ENCODE peak calls at places on chromosomes 5 and 9, in ten cellular contexts. T, S, J, L, C, B, Q, I, U and P are unnamed samples.

GRCh38 chr5:52840286-52841050 is 52.8 kb downstream of the ITGA1 start:
- DNase-seq in S (no peak), U (no peak), T (no peak), C (peak; percentile 33), L (peak; percentile 88), Q (peak; percentile 38), B (no peak), J (no peak), I (no peak), P (no peak)

GRCh38 chr9:129175515-129175824 is 2.6 kb downstream of the IER5L start:
- DNase-seq in C (no peak), S (no peak), J (no peak), L (no peak), B (no peak), Q (no peak), T (no peak), I (no peak), U (no peak), P (no peak)

GRCh38 chr5:174706997-174707548 is 17.3 kb upstream of the MSX2 start:
- DNase-seq in U (no peak), I (no peak), J (no peak), C (no peak), S (no peak), Q (no peak), L (no peak), B (no peak), T (no peak), P (no peak)

GRCh38 chr5:95866431-95867063 is 44.0 kb upstream of the GLRX start:
- DNase-seq in B (no peak), Q (no peak), L (no peak), I (no peak), S (no peak), U (no peak), T (no peak), J (no peak), C (no peak), P (no peak)

GRCh38 chr9:85213650-85214607 is 527.8 kb downstream of the AGTPBP1 start:
- DNase-seq in Q (no peak), U (no peak), B (no peak), L (no peak), T (no peak), C (no peak), S (no peak), J (no peak), I (no peak), P (no peak)

GRCh38 chr5:16588434-16589214 is 28.2 kb downstream of the RETREG1 start:
- DNase-seq in B (no peak), L (no peak), T (no peak), U (no peak), S (peak; percentile 43), C (no peak), Q (no peak), I (no peak), J (no peak), P (no peak)

GRCh38 chr5:6525910-6526309 is 77.3 kb downstream of the UBE2QL1 start:
- DNase-seq in T (peak; percentile 62), U (no peak), I (no peak), L (peak; percentile 52), C (peak; percentile 1), J (no peak), B (peak; percentile 34), S (no peak), Q (peak; percentile 46), P (no peak)

GRCh38 chr9:21831841-21832509 is 29.5 kb downstream of the MTAP start:
- DNase-seq in T (no peak), C (peak; percentile 76), Q (no peak), I (no peak), S (no peak), L (peak; percentile 35), J (no peak), B (no peak), U (no peak), P (no peak)

GRCh38 chr9:124118894-124119293 is 107.3 kb downstream of the LHX2 start:
- DNase-seq in B (no peak), T (no peak), S (no peak), U (no peak), L (no peak), C (no peak), I (no peak), Q (no peak), J (no peak), P (no peak)

GRCh38 chr5:90562331-90562730 is 3.7 kb downstream of the ADGRV1 start:
- DNase-seq in Q (no peak), T (no peak), U (no peak), C (no peak), I (no peak), J (no peak), S (no peak), L (no peak), B (no peak), P (no peak)

GRCh38 chr5:178234753-178235599 is 2.4 kb upstream of the PHYKPL start:
- DNase-seq in J (peak; percentile 84), B (no peak), I (no peak), Q (peak; percentile 80), L (peak; percentile 76), S (peak; percentile 80), T (peak; percentile 85), U (peak; percentile 75), C (peak; percentile 69), P (peak; percentile 81)

GRCh38 chr9:89555426-89556375 is 49.1 kb upstream of the GADD45G start:
- DNase-seq in L (no peak), T (no peak), J (no peak), U (no peak), Q (no peak), S (no peak), B (no peak), C (no peak), I (no peak), P (no peak)

GRCh38 chr9:93468763-93469456 is 15.5 kb upstream of the FAM120AOS start:
- DNase-seq in C (peak; percentile 68), B (no peak), S (no peak), J (no peak), I (no peak), Q (peak; percentile 43), U (no peak), L (peak; percentile 65), T (no peak), P (peak; percentile 31)

GRCh38 chr5:140043508-140043872 is 391 bp upstream of the NRG2 start:
- DNase-seq in C (no peak), S (no peak), I (no peak), Q (no peak), L (peak; percentile 48), T (peak; percentile 12), U (peak; percentile 7), J (no peak), B (no peak), P (no peak)

GRCh38 chr9:37446401-37446800 is 18.8 kb downstream of the ZBTB5 start:
- DNase-seq in L (no peak), U (no peak), S (no peak), Q (no peak), B (no peak), T (no peak), I (no peak), C (no peak), J (no peak), P (no peak)

GRCh38 chr5:29218138-29218537 is 1975.3 kb upstream of the CDH6 start:
- DNase-seq in I (no peak), S (no peak), B (no peak), L (peak; percentile 5), U (no peak), C (no peak), Q (no peak), T (no peak), J (no peak), P (no peak)

GRCh38 chr9:4324513-4324912 is 24.6 kb upstream of the GLIS3 start:
- DNase-seq in U (no peak), T (no peak), J (no peak), B (no peak), L (peak; percentile 20), Q (no peak), I (no peak), C (peak; percentile 93), S (no peak), P (no peak)

GRCh38 chr5:113378486-113378885 is 56.3 kb downstream of the TSSK1B start:
- DNase-seq in C (no peak), L (no peak), U (no peak), T (no peak), B (no peak), J (no peak), Q (no peak), I (no peak), S (no peak), P (no peak)

GRCh38 chr9:20989923-20990341 is 41.5 kb downstream of the HACD4 start:
- DNase-seq in S (peak; percentile 58), I (no peak), L (no peak), U (no peak), T (no peak), C (no peak), B (no peak), J (no peak), Q (peak; percentile 32), P (no peak)

GRCh38 chr5:157290156-157290980 is 24.4 kb downstream of the CYFIP2 start:
- DNase-seq in C (peak; percentile 14), J (no peak), L (no peak), I (no peak), B (no peak), T (no peak), U (no peak), S (no peak), Q (no peak), P (no peak)

GRCh38 chr9:19648672-19649071 is 140.2 kb downstream of the SLC24A2 start:
- DNase-seq in T (no peak), B (no peak), S (no peak), C (peak; percentile 5), L (no peak), Q (peak; percentile 13), U (no peak), J (no peak), I (no peak), P (no peak)

GRCh38 chr9:93902051-93902779 is 52.9 kb downstream of the BARX1 start:
- DNase-seq in Q (no peak), L (no peak), J (peak; percentile 22), T (no peak), S (peak; percentile 1), I (no peak), U (no peak), C (no peak), B (no peak), P (no peak)

GRCh38 chr5:76867827-76868693 is 18.2 kb downstream of the S100Z start:
- DNase-seq in B (peak; percentile 31), J (peak; percentile 65), T (peak; percentile 77), I (peak; percentile 51), C (peak; percentile 81), Q (peak; percentile 75), U (peak; percentile 57), S (peak; percentile 77), L (peak; percentile 81), P (peak; percentile 54)

GRCh38 chr5:149832636-149833035 is 102.5 kb downstream of the PPARGC1B start:
- DNase-seq in T (no peak), J (no peak), S (no peak), L (no peak), B (no peak), U (no peak), Q (no peak), C (no peak), I (no peak), P (no peak)

GRCh38 chr9:136007906-136008692 is 46.9 kb upstream of the UBAC1 start:
- DNase-seq in U (no peak), C (no peak), S (no peak), J (no peak), T (no peak), B (no peak), Q (no peak), I (no peak), L (no peak), P (peak; percentile 86)

GRCh38 chr9:94085062-94085639 is 887 bp downstream of the PTPDC1 start:
- DNase-seq in S (peak; percentile 47), B (no peak), J (no peak), L (peak; percentile 50), I (no peak), U (no peak), Q (no peak), C (peak; percentile 26), T (no peak), P (no peak)

GRCh38 chr9:6969805-6970204 is 212.0 kb downstream of the KDM4C start:
- DNase-seq in J (no peak), B (no peak), C (no peak), S (no peak), Q (no peak), I (no peak), T (no peak), L (no peak), U (no peak), P (no peak)

GRCh38 chr9:134306583-134307222 is 19.6 kb upstream of the RXRA start:
- DNase-seq in U (no peak), S (no peak), B (no peak), L (no peak), C (no peak), Q (no peak), J (no peak), T (no peak), I (no peak), P (no peak)